ENCODE peak calls at places on chromosomes 4 and X, in ten cellular contexts. One of them, this sample, is unnamed.

GRCh38 chr4:36088542-36088941 is 155.8 kb downstream of the ARAP2 start:
- DNase-seq in brain microvascular endothelial cell: no peak
- DNase-seq in hepatocyte: no peak
- DNase-seq in lower lobe of right lung: no peak
- DNase-seq in heart left ventricle: no peak
- DNase-seq in fibroblast of lung: peak; percentile 59
- DNase-seq in adrenal gland: no peak
- DNase-seq in OCI-LY7: no peak
- DNase-seq in neuronal stem cell: no peak
- DNase-seq in HCT116: no peak
- DNase-seq in this sample: no peak

GRCh38 chrX:12162420-12162819 is 24.1 kb downstream of the FRMPD4 start:
- DNase-seq in brain microvascular endothelial cell: no peak
- DNase-seq in hepatocyte: no peak
- DNase-seq in lower lobe of right lung: no peak
- DNase-seq in heart left ventricle: no peak
- DNase-seq in fibroblast of lung: peak; percentile 7
- DNase-seq in adrenal gland: no peak
- DNase-seq in OCI-LY7: no peak
- DNase-seq in neuronal stem cell: no peak
- DNase-seq in HCT116: no peak
- DNase-seq in this sample: no peak

GRCh38 chr4:53734584-53735363 is 143.5 kb upstream of the LNX1 start:
- DNase-seq in brain microvascular endothelial cell: peak; percentile 28
- DNase-seq in hepatocyte: no peak
- DNase-seq in lower lobe of right lung: no peak
- DNase-seq in heart left ventricle: no peak
- DNase-seq in fibroblast of lung: peak; percentile 83
- DNase-seq in adrenal gland: no peak
- DNase-seq in OCI-LY7: no peak
- DNase-seq in neuronal stem cell: no peak
- DNase-seq in HCT116: no peak
- DNase-seq in this sample: no peak

GRCh38 chrX:137428777-137429564 is 137.0 kb upstream of the ZIC3 start:
- DNase-seq in brain microvascular endothelial cell: no peak
- DNase-seq in hepatocyte: no peak
- DNase-seq in lower lobe of right lung: no peak
- DNase-seq in heart left ventricle: no peak
- DNase-seq in fibroblast of lung: no peak
- DNase-seq in adrenal gland: no peak
- DNase-seq in OCI-LY7: no peak
- DNase-seq in neuronal stem cell: no peak
- DNase-seq in HCT116: no peak
- DNase-seq in this sample: no peak

GRCh38 chr4:122865421-122865820 is 38.8 kb downstream of the FGF2 start:
- DNase-seq in brain microvascular endothelial cell: no peak
- DNase-seq in hepatocyte: no peak
- DNase-seq in lower lobe of right lung: no peak
- DNase-seq in heart left ventricle: no peak
- DNase-seq in fibroblast of lung: no peak
- DNase-seq in adrenal gland: no peak
- DNase-seq in OCI-LY7: no peak
- DNase-seq in neuronal stem cell: no peak
- DNase-seq in HCT116: no peak
- DNase-seq in this sample: no peak

GRCh38 chrX:20067709-20068315 is 48.9 kb downstream of the MAP7D2 start:
- DNase-seq in brain microvascular endothelial cell: peak; percentile 75
- DNase-seq in hepatocyte: peak; percentile 64
- DNase-seq in lower lobe of right lung: peak; percentile 71
- DNase-seq in heart left ventricle: peak; percentile 59
- DNase-seq in fibroblast of lung: peak; percentile 90
- DNase-seq in adrenal gland: peak; percentile 85
- DNase-seq in OCI-LY7: no peak
- DNase-seq in neuronal stem cell: peak; percentile 9
- DNase-seq in HCT116: peak; percentile 23
- DNase-seq in this sample: peak; percentile 48

GRCh38 chr4:2135083-2135482 is 76.0 kb downstream of the NAT8L start:
- DNase-seq in brain microvascular endothelial cell: peak; percentile 28
- DNase-seq in hepatocyte: peak; percentile 33
- DNase-seq in lower lobe of right lung: no peak
- DNase-seq in heart left ventricle: no peak
- DNase-seq in fibroblast of lung: peak; percentile 49
- DNase-seq in adrenal gland: no peak
- DNase-seq in OCI-LY7: no peak
- DNase-seq in neuronal stem cell: no peak
- DNase-seq in HCT116: no peak
- DNase-seq in this sample: peak; percentile 8

GRCh38 chr4:147842573-147842972 is 110.7 kb downstream of the ARHGAP10 start:
- DNase-seq in brain microvascular endothelial cell: peak; percentile 70
- DNase-seq in hepatocyte: no peak
- DNase-seq in lower lobe of right lung: no peak
- DNase-seq in heart left ventricle: peak; percentile 69
- DNase-seq in fibroblast of lung: peak; percentile 89
- DNase-seq in adrenal gland: no peak
- DNase-seq in OCI-LY7: no peak
- DNase-seq in neuronal stem cell: no peak
- DNase-seq in HCT116: no peak
- DNase-seq in this sample: no peak

GRCh38 chr4:24700118-24700517 is 95.3 kb upstream of the SOD3 start:
- DNase-seq in brain microvascular endothelial cell: no peak
- DNase-seq in hepatocyte: no peak
- DNase-seq in lower lobe of right lung: no peak
- DNase-seq in heart left ventricle: no peak
- DNase-seq in fibroblast of lung: no peak
- DNase-seq in adrenal gland: no peak
- DNase-seq in OCI-LY7: no peak
- DNase-seq in neuronal stem cell: no peak
- DNase-seq in HCT116: no peak
- DNase-seq in this sample: no peak

GRCh38 chr4:42709392-42710065 is 52.6 kb upstream of the ATP8A1 start:
- DNase-seq in brain microvascular endothelial cell: no peak
- DNase-seq in hepatocyte: peak; percentile 10
- DNase-seq in lower lobe of right lung: no peak
- DNase-seq in heart left ventricle: no peak
- DNase-seq in fibroblast of lung: no peak
- DNase-seq in adrenal gland: no peak
- DNase-seq in OCI-LY7: no peak
- DNase-seq in neuronal stem cell: no peak
- DNase-seq in HCT116: no peak
- DNase-seq in this sample: no peak

GRCh38 chr4:37891221-37892159 is 606 bp downstream of the TBC1D1 start:
- DNase-seq in brain microvascular endothelial cell: no peak
- DNase-seq in hepatocyte: no peak
- DNase-seq in lower lobe of right lung: peak; percentile 57
- DNase-seq in heart left ventricle: peak; percentile 47
- DNase-seq in fibroblast of lung: peak; percentile 15
- DNase-seq in adrenal gland: peak; percentile 72
- DNase-seq in OCI-LY7: peak; percentile 78
- DNase-seq in neuronal stem cell: peak; percentile 24
- DNase-seq in HCT116: no peak
- DNase-seq in this sample: peak; percentile 44

GRCh38 chr4:147822128-147822527 is 90.2 kb downstream of the ARHGAP10 start:
- DNase-seq in brain microvascular endothelial cell: no peak
- DNase-seq in hepatocyte: peak; percentile 62
- DNase-seq in lower lobe of right lung: peak; percentile 86
- DNase-seq in heart left ventricle: peak; percentile 83
- DNase-seq in fibroblast of lung: peak; percentile 72
- DNase-seq in adrenal gland: peak; percentile 97
- DNase-seq in OCI-LY7: no peak
- DNase-seq in neuronal stem cell: no peak
- DNase-seq in HCT116: no peak
- DNase-seq in this sample: peak; percentile 78

GRCh38 chr4:1178300-1179088 is 6.1 kb upstream of the SPON2 start:
- DNase-seq in brain microvascular endothelial cell: no peak
- DNase-seq in hepatocyte: no peak
- DNase-seq in lower lobe of right lung: no peak
- DNase-seq in heart left ventricle: no peak
- DNase-seq in fibroblast of lung: no peak
- DNase-seq in adrenal gland: no peak
- DNase-seq in OCI-LY7: no peak
- DNase-seq in neuronal stem cell: no peak
- DNase-seq in HCT116: no peak
- DNase-seq in this sample: no peak

GRCh38 chrX:122517781-122518180 is 666.3 kb upstream of the GRIA3 start:
- DNase-seq in brain microvascular endothelial cell: no peak
- DNase-seq in hepatocyte: no peak
- DNase-seq in lower lobe of right lung: no peak
- DNase-seq in heart left ventricle: no peak
- DNase-seq in fibroblast of lung: peak; percentile 83
- DNase-seq in adrenal gland: no peak
- DNase-seq in OCI-LY7: no peak
- DNase-seq in neuronal stem cell: no peak
- DNase-seq in HCT116: no peak
- DNase-seq in this sample: no peak

GRCh38 chrX:43560247-43560946 is 95.7 kb upstream of the MAOA start:
- DNase-seq in brain microvascular endothelial cell: no peak
- DNase-seq in hepatocyte: no peak
- DNase-seq in lower lobe of right lung: no peak
- DNase-seq in heart left ventricle: no peak
- DNase-seq in fibroblast of lung: no peak
- DNase-seq in adrenal gland: no peak
- DNase-seq in OCI-LY7: no peak
- DNase-seq in neuronal stem cell: no peak
- DNase-seq in HCT116: no peak
- DNase-seq in this sample: peak; percentile 55

GRCh38 chr4:85092536-85092935 is 126.0 kb upstream of the WDFY3 start:
- DNase-seq in brain microvascular endothelial cell: no peak
- DNase-seq in hepatocyte: no peak
- DNase-seq in lower lobe of right lung: no peak
- DNase-seq in heart left ventricle: no peak
- DNase-seq in fibroblast of lung: no peak
- DNase-seq in adrenal gland: no peak
- DNase-seq in OCI-LY7: no peak
- DNase-seq in neuronal stem cell: no peak
- DNase-seq in HCT116: no peak
- DNase-seq in this sample: no peak

GRCh38 chr4:139794158-139794954 is 128.7 kb downstream of the MGST2 start:
- DNase-seq in brain microvascular endothelial cell: no peak
- DNase-seq in hepatocyte: no peak
- DNase-seq in lower lobe of right lung: no peak
- DNase-seq in heart left ventricle: no peak
- DNase-seq in fibroblast of lung: peak; percentile 33
- DNase-seq in adrenal gland: no peak
- DNase-seq in OCI-LY7: no peak
- DNase-seq in neuronal stem cell: no peak
- DNase-seq in HCT116: no peak
- DNase-seq in this sample: no peak

GRCh38 chr4:86387013-86387412 is 27.2 kb upstream of the MAPK10 start:
- DNase-seq in brain microvascular endothelial cell: no peak
- DNase-seq in hepatocyte: no peak
- DNase-seq in lower lobe of right lung: no peak
- DNase-seq in heart left ventricle: no peak
- DNase-seq in fibroblast of lung: no peak
- DNase-seq in adrenal gland: no peak
- DNase-seq in OCI-LY7: no peak
- DNase-seq in neuronal stem cell: no peak
- DNase-seq in HCT116: no peak
- DNase-seq in this sample: no peak
- H3K36me3 ChIP-seq in brain microvascular endothelial cell: no peaks in the 10 kb centered on the region
- H3K36me3 ChIP-seq in hepatocyte: no peaks in the 10 kb centered on the region
- H3K36me3 ChIP-seq in lower lobe of right lung: no peaks in the 10 kb centered on the region
- H3K36me3 ChIP-seq in heart left ventricle: no peaks in the 10 kb centered on the region
- H3K36me3 ChIP-seq in fibroblast of lung: no peaks in the 10 kb centered on the region
- H3K36me3 ChIP-seq in adrenal gland: no peaks in the 10 kb centered on the region
- H3K36me3 ChIP-seq in OCI-LY7: no peaks in the 10 kb centered on the region
- H3K36me3 ChIP-seq in neuronal stem cell: no peaks in the 10 kb centered on the region
- H3K36me3 ChIP-seq in HCT116: no peaks in the 10 kb centered on the region
- H3K36me3 ChIP-seq in this sample: no peaks in the 10 kb centered on the region

GRCh38 chr4:6909970-6910339 is 329 bp downstream of the TBC1D14 start:
- DNase-seq in brain microvascular endothelial cell: no peak
- DNase-seq in hepatocyte: peak; percentile 78
- DNase-seq in lower lobe of right lung: peak; percentile 77
- DNase-seq in heart left ventricle: no peak
- DNase-seq in fibroblast of lung: no peak
- DNase-seq in adrenal gland: no peak
- DNase-seq in OCI-LY7: no peak
- DNase-seq in neuronal stem cell: no peak
- DNase-seq in HCT116: no peak
- DNase-seq in this sample: peak; percentile 47
- H3K27ac ChIP-seq in brain microvascular endothelial cell: no peak overlapping the region
- H3K27ac ChIP-seq in hepatocyte: peak overlapping the region; percentile 100
- H3K27ac ChIP-seq in lower lobe of right lung: peak overlapping the region; percentile 97
- H3K27ac ChIP-seq in heart left ventricle: peak overlapping the region; percentile 18
- H3K27ac ChIP-seq in fibroblast of lung: no peak overlapping the region
- H3K27ac ChIP-seq in adrenal gland: peak overlapping the region; percentile 55
- H3K27ac ChIP-seq in OCI-LY7: no peak overlapping the region
- H3K27ac ChIP-seq in neuronal stem cell: no peak overlapping the region
- H3K27ac ChIP-seq in HCT116: peak overlapping the region; percentile 95
- H3K27ac ChIP-seq in this sample: no peak overlapping the region

DNA sequence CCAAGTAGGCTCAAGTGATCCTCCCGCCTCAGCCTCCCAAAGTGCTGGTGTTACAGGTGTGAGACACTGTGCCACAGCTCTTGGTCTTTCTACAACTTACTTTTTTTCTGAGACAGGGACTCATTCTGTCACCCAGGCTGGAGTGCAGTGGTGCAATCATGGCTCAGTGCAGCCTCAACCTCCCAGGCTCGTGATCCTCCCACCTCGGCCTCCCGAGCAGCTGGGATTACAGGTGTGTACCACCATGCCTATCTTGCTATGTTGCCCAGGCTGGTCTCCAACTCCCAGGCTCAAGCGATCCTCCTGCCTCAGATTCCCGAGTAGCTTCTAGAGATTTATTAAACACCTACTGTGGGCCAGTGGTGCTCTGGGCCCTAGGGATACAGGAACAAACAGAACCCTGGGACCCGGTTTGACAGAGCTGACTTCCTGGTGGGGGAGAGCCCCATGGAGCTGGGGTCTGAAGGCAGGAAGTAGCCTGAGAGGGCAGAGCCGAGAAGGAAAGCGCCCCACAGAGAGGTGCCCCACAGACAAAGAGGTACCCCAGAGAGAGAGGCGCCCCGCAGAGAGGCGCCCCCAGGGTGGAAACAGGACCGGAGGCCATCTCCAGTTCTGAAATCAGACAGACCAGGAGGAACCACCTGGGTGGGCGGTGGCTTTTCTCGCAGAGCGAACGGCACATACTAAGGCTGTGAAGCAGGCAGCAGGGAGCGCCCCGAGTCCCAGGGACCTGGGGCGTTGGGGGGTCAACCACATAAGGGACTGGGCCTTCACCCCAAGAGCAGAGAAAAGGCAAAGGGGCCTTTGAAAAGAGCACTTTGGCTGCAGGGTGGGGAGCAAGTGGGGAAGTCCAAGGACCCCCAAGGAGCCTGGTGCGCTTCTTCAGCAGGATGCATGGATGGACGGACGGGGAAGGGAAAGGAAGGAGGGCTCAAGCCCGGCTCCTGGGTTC is 5.0 kb downstream of the IRAK1 start:
- DNase-seq in brain microvascular endothelial cell: no peak
- DNase-seq in hepatocyte: no peak
- DNase-seq in lower lobe of right lung: no peak
- DNase-seq in heart left ventricle: no peak
- DNase-seq in fibroblast of lung: no peak
- DNase-seq in adrenal gland: no peak
- DNase-seq in OCI-LY7: no peak
- DNase-seq in neuronal stem cell: no peak
- DNase-seq in HCT116: no peak
- DNase-seq in this sample: no peak
- H3K36me3 ChIP-seq in brain microvascular endothelial cell: peaks cover 8% of the 10 kb centered on the region
- H3K36me3 ChIP-seq in hepatocyte: no peaks in the 10 kb centered on the region
- H3K36me3 ChIP-seq in lower lobe of right lung: peaks cover 27% of the 10 kb centered on the region
- H3K36me3 ChIP-seq in heart left ventricle: no peaks in the 10 kb centered on the region
- H3K36me3 ChIP-seq in fibroblast of lung: peaks cover 14% of the 10 kb centered on the region
- H3K36me3 ChIP-seq in adrenal gland: peaks cover 21% of the 10 kb centered on the region
- H3K36me3 ChIP-seq in OCI-LY7: peaks cover 77% of the 10 kb centered on the region
- H3K36me3 ChIP-seq in neuronal stem cell: peaks cover 4% of the 10 kb centered on the region
- H3K36me3 ChIP-seq in HCT116: peaks cover 5% of the 10 kb centered on the region
- H3K36me3 ChIP-seq in this sample: no peaks in the 10 kb centered on the region

GRCh38 chr4:173217075-173217474 is 48.5 kb downstream of the GALNT7 start:
- DNase-seq in brain microvascular endothelial cell: no peak
- DNase-seq in hepatocyte: no peak
- DNase-seq in lower lobe of right lung: no peak
- DNase-seq in heart left ventricle: no peak
- DNase-seq in fibroblast of lung: no peak
- DNase-seq in adrenal gland: no peak
- DNase-seq in OCI-LY7: no peak
- DNase-seq in neuronal stem cell: no peak
- DNase-seq in HCT116: no peak
- DNase-seq in this sample: no peak
- H3K27ac ChIP-seq in brain microvascular endothelial cell: no peak overlapping the region
- H3K27ac ChIP-seq in hepatocyte: no peak overlapping the region
- H3K27ac ChIP-seq in lower lobe of right lung: no peak overlapping the region
- H3K27ac ChIP-seq in heart left ventricle: no peak overlapping the region
- H3K27ac ChIP-seq in fibroblast of lung: no peak overlapping the region
- H3K27ac ChIP-seq in adrenal gland: no peak overlapping the region
- H3K27ac ChIP-seq in OCI-LY7: no peak overlapping the region
- H3K27ac ChIP-seq in neuronal stem cell: no peak overlapping the region
- H3K27ac ChIP-seq in HCT116: peak overlapping the region; percentile 50
- H3K27ac ChIP-seq in this sample: no peak overlapping the region